ENCODE peak calls at places on chromosomes 11 and 22, in five cellular contexts. One of them, this sample, is unnamed.
A peak's percentile ranks its signal among the peaks of the same experiment; 100 is the strongest.

GRCh38 chr11:63635762-63636465 is 21.7 kb upstream of the PLAAT3 start:
- DNase-seq in amniotic stem cell: peak; percentile 36
- DNase-seq in stimulated activated CD4-positive, alpha-beta T cell treated with anti-CD3 and anti-CD28 coated beads, Interleukin-4, amount 100 ng/mL, for 48 hours: peak; percentile 43
- DNase-seq in GM12891: peak; percentile 37
- DNase-seq in GM13976: peak; percentile 78
- DNase-seq in this sample: peak; percentile 35

GRCh38 chr22:48653929-48654328 is 1173.7 kb downstream of the BRD1 start:
- DNase-seq in amniotic stem cell: no peak
- DNase-seq in GM13976: no peak
- DNase-seq in GM12891: no peak
- DNase-seq in stimulated activated CD4-positive, alpha-beta T cell treated with anti-CD3 and anti-CD28 coated beads, Interleukin-4, amount 100 ng/mL, for 48 hours: no peak
- DNase-seq in this sample: no peak

GRCh38 chr11:10925149-10925926 is 67.5 kb upstream of the ZBED5 start:
- DNase-seq in GM13976: no peak
- DNase-seq in stimulated activated CD4-positive, alpha-beta T cell treated with anti-CD3 and anti-CD28 coated beads, Interleukin-4, amount 100 ng/mL, for 48 hours: no peak
- DNase-seq in GM12891: no peak
- DNase-seq in amniotic stem cell: no peak
- DNase-seq in this sample: no peak

GRCh38 chr22:19303785-19304184 is 12.3 kb upstream of the CLTCL1 start:
- DNase-seq in GM13976: no peak
- DNase-seq in GM12891: no peak
- DNase-seq in amniotic stem cell: no peak
- DNase-seq in stimulated activated CD4-positive, alpha-beta T cell treated with anti-CD3 and anti-CD28 coated beads, Interleukin-4, amount 100 ng/mL, for 48 hours: no peak
- DNase-seq in this sample: no peak

GRCh38 chr11:65003282-65003681 is 6.5 kb upstream of the BATF2 start:
- DNase-seq in GM13976: no peak
- DNase-seq in amniotic stem cell: no peak
- DNase-seq in stimulated activated CD4-positive, alpha-beta T cell treated with anti-CD3 and anti-CD28 coated beads, Interleukin-4, amount 100 ng/mL, for 48 hours: no peak
- DNase-seq in GM12891: no peak
- DNase-seq in this sample: no peak

GRCh38 chr11:9069256-9069655 is 22.1 kb downstream of the SCUBE2 start:
- DNase-seq in GM13976: no peak
- DNase-seq in GM12891: no peak
- DNase-seq in stimulated activated CD4-positive, alpha-beta T cell treated with anti-CD3 and anti-CD28 coated beads, Interleukin-4, amount 100 ng/mL, for 48 hours: no peak
- DNase-seq in amniotic stem cell: no peak
- DNase-seq in this sample: no peak

GRCh38 chr11:114250993-114251796 is 45.0 kb upstream of the NNMT start:
- DNase-seq in stimulated activated CD4-positive, alpha-beta T cell treated with anti-CD3 and anti-CD28 coated beads, Interleukin-4, amount 100 ng/mL, for 48 hours: no peak
- DNase-seq in amniotic stem cell: no peak
- DNase-seq in GM12891: no peak
- DNase-seq in GM13976: no peak
- DNase-seq in this sample: no peak

GRCh38 chr11:114233755-114234154 is 62.4 kb upstream of the NNMT start:
- DNase-seq in amniotic stem cell: no peak
- DNase-seq in GM13976: no peak
- DNase-seq in stimulated activated CD4-positive, alpha-beta T cell treated with anti-CD3 and anti-CD28 coated beads, Interleukin-4, amount 100 ng/mL, for 48 hours: no peak
- DNase-seq in GM12891: no peak
- DNase-seq in this sample: no peak

GRCh38 chr11:69450064-69450856 is 31.2 kb upstream of the LINC01488 start:
- DNase-seq in GM13976: no peak
- DNase-seq in amniotic stem cell: no peak
- DNase-seq in stimulated activated CD4-positive, alpha-beta T cell treated with anti-CD3 and anti-CD28 coated beads, Interleukin-4, amount 100 ng/mL, for 48 hours: no peak
- DNase-seq in GM12891: no peak
- DNase-seq in this sample: no peak

GRCh38 chr11:132901638-132902610 is 630.4 kb downstream of the OPCML start:
- DNase-seq in GM13976: no peak
- DNase-seq in GM12891: no peak
- DNase-seq in stimulated activated CD4-positive, alpha-beta T cell treated with anti-CD3 and anti-CD28 coated beads, Interleukin-4, amount 100 ng/mL, for 48 hours: no peak
- DNase-seq in amniotic stem cell: no peak
- DNase-seq in this sample: no peak

This sample was measured in CMK.